ENCODE peak calls at places on chromosomes 11 and 22, in six cellular contexts. Y is stomach, X is HCT116, D is H1, P is spleen, U is prostate gland. I is an unnamed sample. For H3K4me1, the result is how much of the 10 kb centered on the place peaks cover.

GRCh38 chr11:102177974-102178631 is 67.9 kb downstream of the YAP1 start:
- DNase-seq in Y (no peak), X (peak), D (no peak), P (no peak), U (peak), I (no peak)

GRCh38 chr22:47098121-47098520 is 335.7 kb downstream of the TBC1D22A start:
- DNase-seq in Y (no peak), X (no peak), D (no peak), P (no peak), U (no peak), I (no peak)

GRCh38 chr11:77361184-77361583 is 59.7 kb upstream of the GDPD4 start:
- DNase-seq in Y (no peak), X (no peak), D (no peak), P (no peak), U (no peak), I (no peak)

GRCh38 chr11:116657842-116658825 is 114.7 kb downstream of the BUD13 start:
- DNase-seq in Y (no peak), X (no peak), D (no peak), P (no peak), U (no peak), I (no peak)

GRCh38 chr11:8025123-8025522 is 38.0 kb downstream of the EIF3F start:
- DNase-seq in Y (no peak), X (no peak), D (no peak), P (no peak), U (no peak), I (no peak)

GRCh38 chr11:32325187-32325586 is 110.2 kb downstream of the WT1 start:
- DNase-seq in Y (no peak), X (no peak), D (no peak), P (no peak), U (no peak), I (no peak)

GRCh38 chr11:33674035-33674814 is 26.4 kb downstream of the C11orf91 start:
- DNase-seq in Y (no peak), X (no peak), D (no peak), P (no peak), U (no peak), I (no peak)

GRCh38 chr11:47264119-47264915 is 5.6 kb upstream of the MADD start:
- DNase-seq in Y (no peak), X (no peak), D (no peak), P (peak), U (no peak), I (no peak)

GRCh38 chr11:96154802-96155520 is 188.0 kb downstream of the MAML2 start:
- DNase-seq in Y (no peak), X (no peak), D (no peak), P (no peak), U (no peak), I (no peak)

GRCh38 chr22:46549971-46550641 is 12.7 kb upstream of the CELSR1 start:
- DNase-seq in Y (no peak), X (no peak), D (no peak), P (peak), U (no peak), I (no peak)

GRCh38 chr11:34180045-34180813 is 74.8 kb downstream of the NAT10 start:
- DNase-seq in Y (no peak), X (no peak), D (no peak), P (no peak), U (no peak), I (no peak)

GRCh38 chr11:65649656-65650546 is 12.0 kb downstream of the SIPA1 start:
- DNase-seq in Y (no peak), X (no peak), D (no peak), P (peak), U (no peak), I (no peak)

GRCh38 chr11:20000393-20001134 is 159.7 kb downstream of the DBX1 start:
- DNase-seq in Y (no peak), X (no peak), D (peak), P (no peak), U (no peak), I (no peak)

GRCh38 chr11:73716153-73717056 is 44.5 kb downstream of the RAB6A start:
- DNase-seq in Y (no peak), X (no peak), D (no peak), P (no peak), U (no peak), I (no peak)

GRCh38 chr11:1708716-1709115 is 11.7 kb downstream of the KRTAP5-6 start:
- DNase-seq in Y (no peak), X (no peak), D (no peak), P (peak), U (no peak), I (no peak)

GRCh38 chr22:19579880-19580279 is 55.7 kb upstream of the CLDN5 start:
- DNase-seq in Y (no peak), X (no peak), D (no peak), P (no peak), U (no peak), I (peak)

GRCh38 chr22:45882881-45883810 is 93.8 kb downstream of the WNT7B start:
- DNase-seq in Y (no peak), X (no peak), D (no peak), P (peak), U (no peak), I (no peak)

GRCh38 chr11:2668876-2669275 is 30.9 kb downstream of the KCNQ1OT1 start:
- DNase-seq in Y (peak), X (no peak), D (no peak), P (peak), U (no peak), I (no peak)

GRCh38 chr11:109697140-109697843 is 275.3 kb downstream of the C11orf87 start:
- DNase-seq in Y (no peak), X (peak), D (peak), P (peak), U (no peak), I (no peak)

GRCh38 chr11:91433284-91434010 is 791.2 kb upstream of the FAT3 start:
- DNase-seq in Y (no peak), X (no peak), D (no peak), P (no peak), U (no peak), I (no peak)

GRCh38 chr11:61872935-61873565 is 18.3 kb downstream of the FADS3 start:
- DNase-seq in Y (no peak), X (no peak), D (no peak), P (no peak), U (no peak), I (no peak)

GRCh38 chr22:36160499-36160942 is at the start of gene APOL3:
- DNase-seq in Y (peak), X (no peak), D (no peak), P (peak), U (peak), I (peak)

GRCh38 chr22:45476814-45477213 is 25.9 kb upstream of the FBLN1 start:
- DNase-seq in Y (no peak), X (no peak), D (no peak), P (no peak), U (no peak), I (no peak)

GRCh38 chr11:63945482-63946163 is 6.8 kb downstream of the NAA40 start:
- DNase-seq in Y (peak), X (peak), D (peak), P (no peak), U (peak), I (peak)

GRCh38 chr11:9761441-9761945 is 97.6 kb downstream of the SWAP70 start:
- DNase-seq in Y (no peak), X (no peak), D (no peak), P (no peak), U (no peak), I (no peak)

GRCh38 chr22:49983148-49984042 is 22.8 kb downstream of the PIM3 start:
- DNase-seq in Y (no peak), X (no peak), D (no peak), P (peak), U (no peak), I (no peak)

GRCh38 chr11:91194551-91194950 is 971.7 kb upstream of the CHORDC1 start:
- DNase-seq in Y (no peak), X (no peak), D (no peak), P (no peak), U (no peak), I (no peak)

GRCh38 chr11:130816516-130816915 is 99.8 kb downstream of the SNX19 start:
- DNase-seq in Y (no peak), X (no peak), D (no peak), P (no peak), U (no peak), I (no peak)

GRCh38 chr11:67351275-67352005 is 1.9 kb downstream of the POLD4 start:
- DNase-seq in Y (peak), X (peak), D (no peak), P (peak), U (peak), I (peak)

GRCh38 chr22:22603470-22603947 is 40.9 kb upstream of the GGTLC2 start:
- DNase-seq in Y (no peak), X (no peak), D (no peak), P (no peak), U (no peak), I (no peak)

GRCh38 chr11:124900464-124900863 is 2.8 kb upstream of the ROBO4 start:
- DNase-seq in Y (no peak), X (peak), D (no peak), P (no peak), U (no peak), I (no peak)

GRCh38 chr11:124899376-124900145 is 1.9 kb upstream of the ROBO4 start:
- DNase-seq in Y (no peak), X (no peak), D (no peak), P (no peak), U (no peak), I (no peak)

GRCh38 chr11:124897681-124898680 is at the start of gene ROBO4:
- DNase-seq in Y (no peak), X (peak), D (no peak), P (peak), U (no peak), I (no peak)

GRCh38 chr11:124896821-124897391 is 759 bp downstream of the ROBO4 start:
- DNase-seq in Y (no peak), X (no peak), D (no peak), P (no peak), U (no peak), I (no peak)

DNA sequence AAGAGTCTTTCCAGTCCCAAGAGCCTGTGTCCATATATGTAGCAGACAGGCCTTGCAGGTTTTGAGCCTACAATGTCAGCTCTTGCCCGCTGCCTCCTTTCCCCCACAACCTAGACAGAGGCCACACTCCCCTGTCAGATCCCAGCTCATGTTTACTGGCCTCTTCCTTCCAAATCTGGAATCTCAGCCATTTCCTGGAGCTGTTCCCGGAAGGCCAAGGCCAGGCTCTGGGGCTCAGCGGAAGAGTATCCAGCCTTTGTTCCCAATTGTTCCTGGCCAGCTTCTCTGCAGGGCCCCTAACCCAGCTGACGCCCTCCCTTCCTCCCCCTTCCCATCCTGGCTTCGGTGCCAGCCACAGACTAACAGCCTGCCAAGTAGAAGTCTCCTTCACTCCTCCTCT is 1.0 kb upstream of the ROBO4 start:
- DNase-seq in Y (no peak), X (no peak), D (no peak), P (peak), U (no peak), I (no peak)
- TF ChIP-seq POLR2AphosphoS5 in Y (peak), X (peak), D (no peak), P (peak), U (peak), I (no peak)

GRCh38 chr11:118526688-118527087 is 586 bp upstream of the TTC36 start:
- DNase-seq in Y (no peak), X (no peak), D (no peak), P (no peak), U (no peak), I (no peak)
- H3K4me1 ChIP-seq in Y (under half), X (under half), D (under half), P (under half), U (under half), I (under half)

DNA sequence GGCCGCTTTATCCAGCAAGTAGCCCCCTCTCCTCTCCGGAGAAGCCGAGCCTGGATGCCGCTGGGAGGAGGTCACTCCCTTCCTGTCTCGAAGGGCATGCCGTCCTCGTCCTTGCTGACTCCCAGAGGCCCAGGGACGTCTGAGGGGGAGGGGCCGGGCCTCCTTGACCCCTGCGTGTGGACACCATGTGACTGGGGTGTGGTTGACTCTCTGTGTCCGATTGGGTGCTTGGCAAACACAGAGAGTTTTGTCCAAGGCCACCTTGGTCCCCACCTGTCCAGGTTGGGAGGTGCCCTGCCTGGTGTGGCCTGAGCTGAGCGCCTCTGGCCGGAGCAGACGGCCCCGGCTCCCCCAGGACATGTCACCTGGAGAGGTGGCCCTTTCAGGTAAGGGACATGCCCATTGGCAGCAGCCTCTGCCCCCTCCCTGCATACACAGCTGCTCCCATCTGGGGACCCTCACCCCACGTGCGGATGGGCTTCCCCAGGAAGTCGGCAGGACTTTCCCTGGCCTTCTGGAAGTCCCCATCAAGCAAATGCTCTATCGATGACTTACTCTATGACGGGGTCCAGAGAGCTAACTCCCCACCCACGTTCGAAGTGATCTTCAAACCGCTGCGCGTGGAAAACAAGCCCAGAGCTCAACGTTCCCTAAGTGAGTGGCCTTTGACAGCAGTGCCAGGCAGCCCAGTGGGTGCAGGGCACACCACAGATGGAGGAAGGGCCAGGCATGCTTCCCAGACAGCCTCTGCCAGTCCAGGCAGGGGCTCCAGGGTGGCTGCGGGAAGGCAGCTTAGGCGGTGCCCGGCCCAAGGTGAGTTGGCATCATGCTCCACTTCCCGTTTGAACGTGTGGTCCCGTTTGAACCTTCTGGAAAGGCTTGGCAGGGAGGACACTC is at the start of gene SMIM38:
- DNase-seq in Y (peak), X (no peak), D (no peak), P (peak), U (no peak), I (no peak)
- TF ChIP-seq POLR2AphosphoS5 in Y (no peak), X (no peak), D (no peak), P (no peak), U (no peak), I (no peak)

DNA sequence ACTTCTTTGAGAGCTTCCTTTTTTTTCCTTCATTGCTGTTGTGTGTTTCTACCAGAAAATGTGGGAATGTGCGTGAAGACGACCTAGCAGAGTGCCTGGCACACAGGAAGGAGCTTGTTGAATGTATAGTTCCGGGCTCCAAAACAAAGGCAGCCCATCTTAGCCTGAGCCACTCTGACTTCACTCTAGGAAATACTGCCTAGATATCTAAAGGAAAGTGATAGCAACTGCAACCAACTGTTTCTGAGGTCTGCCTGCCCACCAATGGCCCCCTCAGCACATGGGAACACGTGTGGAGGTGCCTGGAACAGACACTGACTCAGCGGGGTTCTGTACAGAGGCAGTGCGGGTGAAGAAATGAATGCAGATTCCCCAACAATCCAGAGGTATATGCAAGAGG is 14.7 kb upstream of the XBP1 start:
- DNase-seq in Y (no peak), X (no peak), D (no peak), P (peak), U (no peak), I (no peak)
- H3K4me1 ChIP-seq in Y (half or more), X (under half), D (under half), P (half or more), U (under half), I (half or more)

I was measured in transverse colon.